ENCODE peak calls at places on chromosomes 6 and 20, in eight cellular contexts. Z is neuronal stem cell; F is KG1; N is T-helper 1 cell; L is mammary epithelial cell; K is central memory CD4-positive, alpha-beta T cell; W is ecto neural progenitor cell; A is dermis microvascular lymphatic vessel endothelial cell. P is an unnamed sample.

GRCh38 chr20:4764805-4765204 is 43.1 kb downstream of the PRND start:
- DNase-seq in Z (no peak), F (no peak), N (no peak), L (no peak), K (no peak), W (no peak), A (no peak), P (peak)

GRCh38 chr20:54043044-54043967 is 27.1 kb downstream of the BCAS1 start:
- DNase-seq in Z (no peak), F (no peak), N (no peak), L (peak), K (no peak), W (no peak), A (no peak), P (no peak)

GRCh38 chr6:20640181-20640580 is 105.9 kb downstream of the CDKAL1 start:
- DNase-seq in Z (no peak), F (no peak), N (no peak), L (no peak), K (no peak), W (no peak), A (no peak), P (no peak)

GRCh38 chr6:105072799-105073199 is 107.0 kb downstream of the POPDC3 start:
- DNase-seq in Z (no peak), F (no peak), N (no peak), L (peak), K (no peak), W (no peak), A (no peak), P (no peak)

GRCh38 chr20:5080384-5080877 is 39.3 kb downstream of the PCNA start:
- DNase-seq in Z (no peak), F (peak), N (no peak), L (no peak), K (no peak), W (no peak), A (no peak), P (no peak)

GRCh38 chr6:134026597-134026996 is 25.8 kb downstream of the SLC2A12 start:
- DNase-seq in Z (no peak), F (no peak), N (no peak), L (peak), K (no peak), W (no peak), A (peak), P (no peak)

GRCh38 chr6:78513856-78514255 is 353.5 kb upstream of the IRAK1BP1 start:
- DNase-seq in Z (peak), F (no peak), N (no peak), L (no peak), K (no peak), W (no peak), A (peak), P (no peak)

GRCh38 chr6:36962874-36963273 is 8.3 kb downstream of the PI16 start:
- DNase-seq in Z (peak), F (peak), N (peak), L (no peak), K (peak), W (peak), A (no peak), P (peak)

GRCh38 chr6:1605822-1606532 is 3.7 kb upstream of the FOXC1 start:
- DNase-seq in Z (no peak), F (peak), N (no peak), L (no peak), K (no peak), W (peak), A (no peak), P (peak)